ENCODE peak calls at places on chromosomes 5 and 9, in four cellular contexts. One of them, this sample, is unnamed.

GRCh38 chr5:111134080-111134479 is 41.9 kb downstream of the WDR36 start:
- DNase-seq in C1 segment of cervical spinal cord: no peak
- DNase-seq in substantia nigra: no peak
- DNase-seq in activated B cell treated with CpG ODN at 0.5 μM for 24 hours: no peak
- DNase-seq in this sample: no peak

GRCh38 chr5:150651382-150651781 is 9.7 kb upstream of the MYOZ3 start:
- DNase-seq in substantia nigra: no peak
- DNase-seq in activated B cell treated with CpG ODN at 0.5 μM for 24 hours: no peak
- DNase-seq in C1 segment of cervical spinal cord: no peak
- DNase-seq in this sample: no peak

GRCh38 chr9:88874391-88874790 is 116.9 kb upstream of the S1PR3 start:
- DNase-seq in activated B cell treated with CpG ODN at 0.5 μM for 24 hours: no peak
- DNase-seq in C1 segment of cervical spinal cord: no peak
- DNase-seq in substantia nigra: no peak
- DNase-seq in this sample: no peak

GRCh38 chr5:170143091-170143490 is 37.4 kb downstream of the FOXI1 start:
- DNase-seq in substantia nigra: no peak
- DNase-seq in C1 segment of cervical spinal cord: no peak
- DNase-seq in activated B cell treated with CpG ODN at 0.5 μM for 24 hours: no peak
- DNase-seq in this sample: no peak

GRCh38 chr5:134555889-134556311 is 30.4 kb downstream of the JADE2 start:
- DNase-seq in C1 segment of cervical spinal cord: peak; percentile 55
- DNase-seq in activated B cell treated with CpG ODN at 0.5 μM for 24 hours: peak; percentile 75
- DNase-seq in substantia nigra: no peak
- DNase-seq in this sample: peak; percentile 40

GRCh38 chr9:116320180-116320799 is 166.7 kb downstream of the PAPPA start:
- DNase-seq in C1 segment of cervical spinal cord: no peak
- DNase-seq in substantia nigra: no peak
- DNase-seq in activated B cell treated with CpG ODN at 0.5 μM for 24 hours: no peak
- DNase-seq in this sample: no peak

GRCh38 chr5:178392998-178393397 is 160.4 kb upstream of the PHYKPL start:
- DNase-seq in substantia nigra: no peak
- DNase-seq in activated B cell treated with CpG ODN at 0.5 μM for 24 hours: no peak
- DNase-seq in C1 segment of cervical spinal cord: no peak
- DNase-seq in this sample: no peak

GRCh38 chr5:61274561-61274960 is 57.5 kb upstream of the ZSWIM6 start:
- DNase-seq in activated B cell treated with CpG ODN at 0.5 μM for 24 hours: no peak
- DNase-seq in C1 segment of cervical spinal cord: no peak
- DNase-seq in substantia nigra: no peak
- DNase-seq in this sample: no peak

GRCh38 chr5:61625682-61626620 is 293.9 kb downstream of the ZSWIM6 start:
- DNase-seq in substantia nigra: peak; percentile 76
- DNase-seq in C1 segment of cervical spinal cord: peak; percentile 50
- DNase-seq in activated B cell treated with CpG ODN at 0.5 μM for 24 hours: peak; percentile 34
- DNase-seq in this sample: peak; percentile 84